ENCODE peak calls at places on chromosomes 1 and 21, in seven cellular contexts. C is stimulated activated naive CD8-positive, alpha-beta T cell treated with anti-CD3 and anti-CD28 coated beads, Interleukin-15, Interleukin-2, amounts not matched to agents 100 U/mL and 50 U/mL, for 24 hours; K is activated CD8-positive, alpha-beta T cell treated with anti-CD3 and anti-CD28 coated beads for 36 hours; D is HS-27A; I is posterior vena cava; V is NCI-H1105; G is NCI-H1436. M is an unnamed sample.

GRCh38 chr1:110957798-110958197 is 5.9 kb downstream of the LRIF1 start:
- DNase-seq in C (no peak), K (no peak), D (no peak), I (no peak), V (no peak), G (no peak), M (no peak)

GRCh38 chr1:121558514-121558913 is 373.7 kb downstream of the SRGAP2C start:
- DNase-seq in C (no peak), K (no peak), D (peak), I (no peak), V (no peak), G (no peak), M (no peak)

GRCh38 chr1:59071289-59071688 is 225.6 kb upstream of the FGGY start:
- DNase-seq in C (peak), K (peak), D (no peak), I (no peak), V (no peak), G (no peak), M (no peak)

GRCh38 chr1:86938450-86938849 is 24.0 kb downstream of the HS2ST1 start:
- DNase-seq in C (no peak), K (no peak), D (no peak), I (no peak), V (no peak), G (no peak), M (no peak)

GRCh38 chr1:150976879-150977694 is 2.5 kb upstream of the CERS2 start:
- DNase-seq in C (peak), K (peak), D (peak), I (peak), V (no peak), G (no peak), M (peak)

GRCh38 chr1:10431065-10431730 is 965 bp downstream of the CENPS start:
- DNase-seq in C (peak), K (peak), D (peak), I (no peak), V (no peak), G (no peak), M (no peak)

GRCh38 chr1:113390871-113391642 is 742 bp downstream of the MAGI3 start:
- DNase-seq in C (peak), K (peak), D (no peak), I (peak), V (no peak), G (no peak), M (peak)

GRCh38 chr1:193634470-193634869 is 448.1 kb upstream of the B3GALT2 start:
- DNase-seq in C (peak), K (peak), D (no peak), I (peak), V (no peak), G (no peak), M (no peak)

GRCh38 chr21:44704636-44705001 is 6.8 kb downstream of the TSPEAR start:
- DNase-seq in C (no peak), K (no peak), D (no peak), I (peak), V (no peak), G (no peak), M (no peak)

GRCh38 chr1:238677567-238677966 is 708.8 kb upstream of the CHRM3 start:
- DNase-seq in C (no peak), K (no peak), D (no peak), I (no peak), V (no peak), G (no peak), M (no peak)

GRCh38 chr1:31154000-31154631 is 85.6 kb downstream of the NKAIN1 start:
- DNase-seq in C (no peak), K (no peak), D (no peak), I (no peak), V (no peak), G (no peak), M (no peak)

GRCh38 chr21:41121785-41122415 is 46.1 kb upstream of the BACE2 start:
- DNase-seq in C (peak), K (peak), D (no peak), I (peak), V (peak), G (peak), M (peak)

GRCh38 chr1:183069562-183070216 is 46.5 kb downstream of the LAMC1 start:
- DNase-seq in C (no peak), K (no peak), D (no peak), I (no peak), V (no peak), G (no peak), M (no peak)

GRCh38 chr1:91669584-91670350 is 169.1 kb downstream of the CDC7 start:
- DNase-seq in C (no peak), K (no peak), D (no peak), I (no peak), V (no peak), G (no peak), M (no peak)

GRCh38 chr1:55167224-55167623 is 47.9 kb downstream of the USP24 start:
- DNase-seq in C (no peak), K (no peak), D (no peak), I (no peak), V (no peak), G (no peak), M (no peak)

GRCh38 chr21:41634211-41634694 is 126.3 kb upstream of the TMPRSS2 start:
- DNase-seq in C (no peak), K (no peak), D (no peak), I (peak), V (no peak), G (no peak), M (peak)

GRCh38 chr1:111272081-111272480 is 18.6 kb upstream of the CHIA start:
- DNase-seq in C (no peak), K (no peak), D (no peak), I (no peak), V (no peak), G (no peak), M (no peak)

GRCh38 chr1:183330335-183330734 is 87.8 kb downstream of the NMNAT2 start:
- DNase-seq in C (no peak), K (no peak), D (no peak), I (no peak), V (no peak), G (no peak), M (no peak)

GRCh38 chr1:207019161-207019560 is 13.4 kb downstream of the C1orf116 start:
- DNase-seq in C (no peak), K (no peak), D (no peak), I (no peak), V (no peak), G (no peak), M (no peak)

GRCh38 chr1:44021156-44021555 is 10.1 kb downstream of the SLC6A9 start:
- DNase-seq in C (no peak), K (no peak), D (no peak), I (no peak), V (no peak), G (no peak), M (no peak)

GRCh38 chr21:26846036-26846931 is 1.1 kb upstream of the ADAMTS1 start:
- DNase-seq in C (peak), K (peak), D (no peak), I (peak), V (no peak), G (no peak), M (peak)

GRCh38 chr21:46000182-46000730 is 18.7 kb downstream of the COL6A1 start:
- DNase-seq in C (peak), K (peak), D (no peak), I (peak), V (no peak), G (no peak), M (no peak)

GRCh38 chr1:3471356-3472087 is 17.1 kb downstream of the ARHGEF16 start:
- DNase-seq in C (no peak), K (no peak), D (no peak), I (peak), V (no peak), G (no peak), M (no peak)

GRCh38 chr1:221356693-221357092 is 385.2 kb downstream of the DUSP10 start:
- DNase-seq in C (no peak), K (no peak), D (no peak), I (no peak), V (no peak), G (no peak), M (no peak)

GRCh38 chr1:235865565-235866206 is 1.0 kb downstream of the LYST start:
- DNase-seq in C (no peak), K (no peak), D (no peak), I (no peak), V (no peak), G (no peak), M (no peak)

GRCh38 chr1:240585975-240586374 is 26.0 kb downstream of the GREM2 start:
- DNase-seq in C (no peak), K (no peak), D (no peak), I (no peak), V (no peak), G (no peak), M (no peak)

GRCh38 chr1:157170677-157171515 is 32.7 kb upstream of the ETV3 start:
- DNase-seq in C (peak), K (peak), D (no peak), I (no peak), V (no peak), G (peak), M (peak)

GRCh38 chr1:18057643-18058042 is 50.0 kb upstream of the IGSF21 start:
- DNase-seq in C (no peak), K (no peak), D (no peak), I (no peak), V (no peak), G (no peak), M (no peak)

GRCh38 chr1:244992833-244993232 is 128.5 kb upstream of the HNRNPU start:
- DNase-seq in C (no peak), K (no peak), D (no peak), I (no peak), V (no peak), G (no peak), M (no peak)

GRCh38 chr1:164466001-164466421 is 93.0 kb upstream of the PBX1 start:
- DNase-seq in C (no peak), K (no peak), D (no peak), I (no peak), V (no peak), G (no peak), M (no peak)

GRCh38 chr1:180988221-180988826 is 34.3 kb downstream of the STX6 start:
- DNase-seq in C (no peak), K (no peak), D (no peak), I (no peak), V (peak), G (no peak), M (no peak)

GRCh38 chr1:245074232-245074747 is 80.5 kb upstream of the KIF26B start:
- DNase-seq in C (no peak), K (no peak), D (no peak), I (no peak), V (no peak), G (peak), M (no peak)

GRCh38 chr1:231215676-231216385 is 25.2 kb upstream of the GNPAT start:
- DNase-seq in C (no peak), K (no peak), D (no peak), I (no peak), V (no peak), G (no peak), M (no peak)

GRCh38 chr1:211478376-211478775 is 13.6 kb downstream of the RD3 start:
- DNase-seq in C (no peak), K (no peak), D (no peak), I (no peak), V (no peak), G (no peak), M (no peak)

GRCh38 chr1:234604726-234605492 is 5.1 kb downstream of the IRF2BP2 start:
- DNase-seq in C (no peak), K (no peak), D (no peak), I (no peak), V (no peak), G (no peak), M (no peak)

GRCh38 chr1:85746777-85747176 is 38.5 kb upstream of the ZNHIT6 start:
- DNase-seq in C (no peak), K (no peak), D (no peak), I (no peak), V (no peak), G (no peak), M (no peak)

M was measured in upper lobe of right lung.